ENCODE peak calls at places on chromosomes 2 and 18, in seven cellular contexts. H is HepG2, R is GM12878, J is HCT116, L is K562, Z is H1, X is SK-N-SH. K is an unnamed sample.

GRCh38 chr2:162710282-162710891 is 128.2 kb downstream of the KCNH7 start:
- DNase-seq in H (peak), R (no peak), J (no peak), L (no peak), Z (no peak), X (no peak), K (no peak)

GRCh38 chr2:200756618-200757321 is 54.9 kb upstream of the BZW1 start:
- DNase-seq in H (peak), R (no peak), J (no peak), L (no peak), Z (no peak), X (no peak), K (peak)

GRCh38 chr2:85741211-85741610 is 12.6 kb upstream of the ATOH8 start:
- DNase-seq in H (no peak), R (no peak), J (no peak), L (no peak), Z (no peak), X (no peak), K (no peak)

GRCh38 chr2:217525076-217525475 is 477.7 kb downstream of the TNS1 start:
- DNase-seq in H (no peak), R (no peak), J (no peak), L (no peak), Z (no peak), X (no peak), K (no peak)

GRCh38 chr2:65020943-65021528 is 31.8 kb downstream of the SLC1A4 start:
- DNase-seq in H (no peak), R (no peak), J (no peak), L (no peak), Z (no peak), X (no peak), K (no peak)

GRCh38 chr2:81327916-81328315 is 1023.4 kb upstream of the LRRTM1 start:
- DNase-seq in H (no peak), R (no peak), J (no peak), L (no peak), Z (no peak), X (no peak), K (no peak)

GRCh38 chr2:150486539-150487484 is 655 bp downstream of the RND3 start:
- DNase-seq in H (no peak), R (no peak), J (no peak), L (no peak), Z (peak), X (peak), K (no peak)

GRCh38 chr18:63365909-63366269 is 1.1 kb downstream of the KDSR start:
- DNase-seq in H (no peak), R (no peak), J (no peak), L (no peak), Z (no peak), X (peak), K (no peak)

GRCh38 chr2:46749042-46749461 is 166.6 kb downstream of the MCFD2 start:
- DNase-seq in H (peak), R (no peak), J (no peak), L (peak), Z (no peak), X (no peak), K (no peak)

GRCh38 chr2:241799522-241800197 is 9.3 kb upstream of the NEU4 start:
- DNase-seq in H (no peak), R (no peak), J (no peak), L (no peak), Z (no peak), X (peak), K (no peak)

GRCh38 chr2:140506606-140507005 is 1624.2 kb downstream of the LRP1B start:
- DNase-seq in H (no peak), R (no peak), J (no peak), L (no peak), Z (no peak), X (no peak), K (no peak)

GRCh38 chr2:97781981-97782380 is 68.6 kb downstream of the ZAP70 start:
- DNase-seq in H (no peak), R (no peak), J (no peak), L (no peak), Z (no peak), X (no peak), K (no peak)

GRCh38 chr2:98459776-98460175 is 15.1 kb downstream of the INPP4A start:
- DNase-seq in H (no peak), R (no peak), J (no peak), L (no peak), Z (no peak), X (no peak), K (no peak)

GRCh38 chr2:8146329-8147048 is 535.4 kb upstream of the ID2 start:
- DNase-seq in H (no peak), R (no peak), J (no peak), L (no peak), Z (no peak), X (no peak), K (no peak)

GRCh38 chr2:82848285-82848684 is 1610.8 kb downstream of the SUCLG1 start:
- DNase-seq in H (no peak), R (no peak), J (no peak), L (no peak), Z (no peak), X (no peak), K (no peak)

DNA sequence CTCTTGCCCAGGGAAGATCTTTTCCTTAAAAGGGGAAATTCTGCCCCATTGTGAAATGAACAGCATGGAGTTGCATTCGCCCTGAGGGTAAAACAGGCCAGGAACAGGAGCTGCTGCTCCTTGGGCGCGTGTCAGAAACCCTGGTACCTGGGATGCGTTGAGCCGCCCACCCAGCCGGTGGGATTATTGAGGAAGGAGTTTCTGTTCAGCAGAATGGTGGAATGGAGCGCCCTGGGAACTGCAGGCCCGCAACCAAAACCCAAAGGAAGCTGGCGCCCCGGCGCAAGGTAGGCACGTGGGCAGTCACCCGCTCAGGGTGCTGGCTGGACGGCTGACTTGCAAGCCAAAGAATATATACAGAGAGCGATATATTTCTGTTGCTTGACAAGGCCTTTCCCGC is 73.5 kb downstream of the MTCL1 start:
- DNase-seq in H (no peak), R (no peak), J (no peak), L (no peak), Z (no peak), X (no peak), K (no peak)
- H3K9ac ChIP-seq in H (no peak), R (no peak), J (no peak), L (no peak), Z (no peak), X (no peak), K (no peak)

DNA sequence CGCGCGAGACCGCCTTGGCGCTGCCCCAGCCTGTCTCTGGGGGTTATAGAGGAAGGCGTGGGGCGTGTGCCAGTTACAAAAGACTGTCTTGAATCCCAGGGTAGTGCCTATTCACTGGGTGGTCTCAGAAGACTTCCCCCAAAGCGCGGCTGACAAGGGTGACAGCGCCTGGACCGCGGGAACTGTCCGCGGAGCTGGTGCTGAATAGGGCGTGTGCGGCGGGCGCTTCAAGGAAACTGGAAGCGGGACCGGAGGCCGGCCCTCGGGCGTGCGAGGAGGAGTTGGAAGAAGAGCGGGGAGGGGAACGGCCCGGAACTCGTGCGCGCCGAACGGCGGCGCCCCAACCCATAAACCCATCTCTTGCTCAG is 2.3 kb downstream of the EGR4 start:
- DNase-seq in H (no peak), R (no peak), J (no peak), L (peak), Z (peak), X (peak), K (peak)
- H3K4me3 ChIP-seq in H (no peak), R (no peak), J (no peak), L (no peak), Z (peak), X (no peak), K (peak)

DNA sequence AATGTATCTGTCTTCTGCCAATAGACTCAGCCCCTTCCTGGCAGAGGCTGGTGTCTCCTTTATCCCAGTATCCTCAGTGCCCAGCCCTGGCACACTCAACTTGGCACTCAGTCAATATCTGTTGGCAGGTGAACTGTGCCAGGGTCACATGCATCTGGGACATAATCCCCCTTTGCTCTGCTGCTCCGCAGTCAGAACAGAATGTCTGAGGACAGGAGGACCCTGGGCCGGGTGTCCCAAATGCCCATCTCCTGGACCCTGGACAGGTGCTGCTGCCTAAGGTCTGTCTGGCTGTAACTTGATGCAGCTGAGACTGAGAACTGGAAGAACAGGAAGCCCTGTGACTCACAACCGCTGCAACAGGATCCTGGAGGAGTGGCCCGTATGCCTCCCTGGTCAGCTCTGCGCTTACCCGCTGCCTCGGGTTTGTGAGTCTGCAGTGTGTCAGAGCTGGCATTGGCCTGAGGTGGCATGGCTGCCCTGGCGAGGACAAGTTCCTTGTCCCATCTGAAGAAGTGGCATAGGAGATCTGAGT is 11.4 kb downstream of the HK2 start:
- DNase-seq in H (no peak), R (no peak), J (peak), L (no peak), Z (peak), X (no peak), K (no peak)
- TF ChIP-seq YY1 in H (no peak), R (no peak), J (peak), L (no peak), Z (no peak), X (peak), K (no peak)

GRCh38 chr2:167764772-167765341 is 482.5 kb downstream of the STK39 start:
- DNase-seq in H (no peak), R (no peak), J (no peak), L (no peak), Z (no peak), X (no peak), K (no peak)
- H3K9ac ChIP-seq in H (no peak), R (no peak), J (no peak), L (no peak), Z (no peak), X (no peak), K (no peak)

GRCh38 chr2:216328347-216328746 is 43.9 kb downstream of the MARCHF4 start:
- DNase-seq in H (peak), R (no peak), J (no peak), L (no peak), Z (no peak), X (no peak), K (no peak)
- H3K4me3 ChIP-seq in H (no peak), R (no peak), J (no peak), L (no peak), Z (no peak), X (no peak), K (no peak)

DNA sequence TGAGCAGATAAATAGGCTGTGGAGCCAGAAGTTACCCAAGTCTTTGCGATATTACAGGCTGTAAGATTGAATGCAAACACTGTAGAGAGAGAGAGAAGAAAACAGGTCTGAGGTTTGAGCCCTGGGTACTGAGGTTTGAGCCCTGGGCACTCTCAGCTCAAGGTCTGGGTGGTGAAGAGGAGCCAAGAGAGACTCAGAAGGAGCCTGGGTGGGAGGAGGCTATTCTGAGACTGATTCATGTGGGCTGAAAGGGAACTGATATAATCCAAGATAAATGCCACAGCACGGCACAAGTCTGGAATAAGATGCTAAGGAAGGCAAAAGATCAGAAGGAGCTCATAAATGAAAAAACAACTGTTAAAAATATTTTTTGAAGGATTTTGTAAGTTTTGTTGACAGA is 407.6 kb upstream of the HS6ST1 start:
- DNase-seq in H (no peak), R (no peak), J (no peak), L (no peak), Z (no peak), X (no peak), K (no peak)
- TF ChIP-seq YY1 in H (no peak), R (no peak), J (no peak), L (no peak), Z (no peak), X (no peak), K (no peak)

K was measured in NT2/D1.